ENCODE peak calls at places on chromosomes 1 and 21, in four cellular contexts. I, X, D and F are unnamed samples.

GRCh38 chr1:236502972-236503639 is 20.7 kb upstream of the LGALS8 start:
- DNase-seq in I (peak), X (peak), D (peak), F (no peak)

GRCh38 chr1:151277249-151277648 is 4.8 kb upstream of the ZNF687 start:
- DNase-seq in I (no peak), X (no peak), D (no peak), F (no peak)

GRCh38 chr1:174923820-174924219 is 75.9 kb upstream of the CACYBP start:
- DNase-seq in I (no peak), X (no peak), D (no peak), F (no peak)

GRCh38 chr1:75796376-75797272 is at the start of gene MSH4:
- DNase-seq in I (no peak), X (peak), D (no peak), F (no peak)

GRCh38 chr1:71521655-71522264 is 440.9 kb upstream of the ZRANB2 start:
- DNase-seq in I (peak), X (no peak), D (peak), F (peak)

GRCh38 chr1:40989066-40989465 is 9.6 kb downstream of the CTPS1 start:
- DNase-seq in I (no peak), X (no peak), D (no peak), F (no peak)

GRCh38 chr1:92577251-92577895 is 90.6 kb upstream of the GFI1 start:
- DNase-seq in I (no peak), X (no peak), D (no peak), F (peak)

GRCh38 chr21:33403786-33404571 is 766 bp downstream of the IFNGR2 start:
- DNase-seq in I (peak), X (peak), D (peak), F (no peak)

DNA sequence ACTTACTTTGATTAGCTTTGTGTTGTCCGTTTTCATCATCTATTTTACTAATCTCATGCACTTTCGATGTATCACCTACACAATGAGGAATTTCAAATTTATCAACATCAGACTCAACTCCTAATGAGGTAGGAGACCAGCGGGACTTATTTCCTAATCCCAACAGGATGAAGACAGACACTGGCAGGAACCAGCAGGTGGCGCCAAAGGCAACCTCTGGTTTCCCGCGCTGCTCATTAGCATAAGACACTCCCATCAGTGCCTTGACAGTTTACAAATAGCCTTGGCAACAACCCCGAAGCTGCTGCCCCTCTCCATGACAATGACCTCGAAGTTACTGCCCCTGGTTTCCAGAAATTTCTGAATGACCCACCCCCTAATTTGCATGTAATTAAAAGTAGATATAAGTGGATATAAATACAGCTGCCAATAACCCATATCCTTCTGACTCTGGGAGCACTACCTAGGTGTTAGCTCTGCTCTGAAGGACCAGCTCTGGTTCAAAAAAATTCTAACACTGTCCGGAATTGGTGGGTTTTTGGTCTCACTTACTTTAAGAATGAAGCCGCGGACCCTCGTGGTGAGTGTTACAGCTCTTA is 974.8 kb downstream of the ADGRL2 start:
- DNase-seq in I (peak), X (no peak), D (peak), F (no peak)
- TF ChIP-seq CTCF in I (peak), X (no peak), D (peak), F (peak)

DNA sequence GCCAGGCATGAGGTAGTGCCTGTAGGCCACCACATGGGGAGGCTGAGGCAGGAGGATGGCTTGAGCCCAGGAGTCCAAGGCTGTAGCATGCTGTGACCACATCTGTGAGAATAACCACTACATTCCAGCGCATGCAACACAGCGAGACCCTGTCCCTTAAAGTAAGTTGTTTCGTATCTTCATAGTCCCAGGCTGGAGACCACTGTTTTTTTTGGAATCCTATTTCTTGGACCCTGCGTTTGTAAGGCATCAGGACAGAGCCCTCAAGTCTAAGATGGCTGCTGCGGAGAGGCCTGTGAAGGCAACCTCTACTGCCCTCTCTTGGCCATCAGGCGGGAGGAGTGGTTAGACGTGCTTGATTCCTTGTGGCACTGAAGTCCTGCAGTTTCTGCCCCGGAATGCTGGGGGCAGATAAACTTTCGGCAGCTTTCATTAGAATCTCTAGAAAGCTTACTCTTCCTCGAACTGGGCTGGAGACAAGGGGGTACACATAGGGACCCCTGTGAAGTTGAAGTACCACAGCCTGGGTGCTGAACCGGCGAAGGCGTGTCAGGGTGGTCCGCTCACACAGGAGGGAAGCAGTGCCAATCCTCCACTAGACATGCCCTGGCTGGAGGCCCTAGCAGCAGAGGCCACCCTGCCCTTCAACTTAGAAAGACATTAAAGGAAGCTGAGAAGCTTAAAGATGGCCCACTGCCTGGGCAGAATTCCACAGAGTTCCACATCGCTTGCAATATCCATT is 36.6 kb downstream of the RABIF start:
- DNase-seq in I (peak), X (no peak), D (no peak), F (peak)
- TF ChIP-seq CTCF in I (peak), X (no peak), D (no peak), F (peak)

GRCh38 chr1:217482356-217483102 is 148.4 kb downstream of the GPATCH2 start:
- DNase-seq in I (peak), X (no peak), D (no peak), F (peak)

GRCh38 chr1:217472915-217473314 is 158.0 kb downstream of the GPATCH2 start:
- DNase-seq in I (no peak), X (no peak), D (no peak), F (no peak)

GRCh38 chr1:217478450-217478849 is 152.4 kb downstream of the GPATCH2 start:
- DNase-seq in I (no peak), X (no peak), D (no peak), F (no peak)
- TF ChIP-seq CTCF in I (no peak), X (no peak), D (no peak), F (no peak)

GRCh38 chr1:23069149-23069548 is 49.9 kb downstream of the KDM1A start:
- DNase-seq in I (no peak), X (no peak), D (no peak), F (no peak)
- TF ChIP-seq CTCF in I (no peak), X (no peak), D (no peak), F (no peak)

GRCh38 chr21:26849428-26850115 is 4.4 kb upstream of the ADAMTS1 start:
- DNase-seq in I (peak), X (no peak), D (no peak), F (no peak)
- TF ChIP-seq CTCF in I (peak), X (peak), D (peak), F (peak)

GRCh38 chr21:30839304-30839703 is 9.7 kb upstream of the KRTAP7-1 start:
- DNase-seq in I (peak), X (no peak), D (no peak), F (no peak)
- TF ChIP-seq CTCF in I (peak), X (no peak), D (no peak), F (no peak)

GRCh38 chr1:204986181-204986580 is 56.8 kb upstream of the CNTN2 start:
- DNase-seq in I (no peak), X (no peak), D (no peak), F (no peak)

GRCh38 chr1:204984499-204984898 is 58.5 kb upstream of the CNTN2 start:
- DNase-seq in I (no peak), X (no peak), D (no peak), F (no peak)

GRCh38 chr1:204983121-204983520 is 59.9 kb upstream of the CNTN2 start:
- DNase-seq in I (no peak), X (no peak), D (no peak), F (no peak)

GRCh38 chr1:204980870-204981405 is 62.1 kb upstream of the CNTN2 start:
- DNase-seq in I (no peak), X (no peak), D (no peak), F (no peak)

GRCh38 chr1:204983881-204984280 is 59.1 kb upstream of the CNTN2 start:
- DNase-seq in I (no peak), X (no peak), D (no peak), F (no peak)
- TF ChIP-seq CTCF in I (no peak), X (no peak), D (no peak), F (no peak)